ENCODE peak calls at places on chromosomes 1 and 21, in six cellular contexts. R, X, G, H, N and P are unnamed samples.

GRCh38 chr1:31910933-31911332 is 27.2 kb downstream of the PTP4A2 start:
- ATAC-seq in R (no peak), X (no peak), G (peak), H (peak), N (peak), P (peak)

GRCh38 chr1:113976609-113977278 is 2.5 kb upstream of the OLFML3 start:
- ATAC-seq in R (peak), X (no peak), G (no peak), H (no peak), N (peak), P (no peak)

GRCh38 chr1:55252942-55253589 is 37.9 kb upstream of the USP24 start:
- ATAC-seq in R (no peak), X (no peak), G (no peak), H (no peak), N (peak), P (no peak)

GRCh38 chr1:201715351-201715750 is 113.6 kb upstream of the IPO9 start:
- ATAC-seq in R (no peak), X (no peak), G (no peak), H (peak), N (peak), P (no peak)

GRCh38 chr1:84749427-84749826 is 59.2 kb upstream of the SSX2IP start:
- ATAC-seq in R (peak), X (no peak), G (no peak), H (no peak), N (no peak), P (peak)

GRCh38 chr1:200640373-200641174 is 20.0 kb upstream of the KIF14 start:
- ATAC-seq in R (peak), X (no peak), G (no peak), H (no peak), N (peak), P (no peak)

GRCh38 chr1:26320896-26321295 is 3.1 kb downstream of the CD52 start:
- ATAC-seq in R (peak), X (no peak), G (no peak), H (peak), N (no peak), P (no peak)

GRCh38 chr21:42080788-42081083 is 9.6 kb downstream of the UMODL1 start:
- ATAC-seq in R (peak), X (no peak), G (no peak), H (no peak), N (no peak), P (no peak)

GRCh38 chr1:29417971-29418370 is 181.6 kb downstream of the PTPRU start:
- ATAC-seq in R (no peak), X (no peak), G (no peak), H (no peak), N (no peak), P (no peak)

GRCh38 chr1:154629160-154630073 is 21.4 kb upstream of the ADAR start:
- ATAC-seq in R (no peak), X (no peak), G (no peak), H (no peak), N (no peak), P (no peak)

GRCh38 chr1:91591175-91591968 is 90.7 kb downstream of the CDC7 start:
- ATAC-seq in R (no peak), X (peak), G (peak), H (no peak), N (peak), P (peak)

GRCh38 chr1:171794085-171794484 is 12.6 kb downstream of the METTL13 start:
- ATAC-seq in R (peak), X (peak), G (peak), H (no peak), N (no peak), P (peak)

GRCh38 chr1:66931548-66932124 is 6.8 kb downstream of the MIER1 start:
- ATAC-seq in R (no peak), X (no peak), G (no peak), H (no peak), N (no peak), P (peak)

GRCh38 chr1:205191127-205191577 is 20.4 kb downstream of the DSTYK start:
- ATAC-seq in R (no peak), X (no peak), G (no peak), H (no peak), N (peak), P (no peak)

GRCh38 chr1:164895026-164895907 is 336.3 kb downstream of the PBX1 start:
- ATAC-seq in R (no peak), X (no peak), G (no peak), H (no peak), N (peak), P (no peak)

GRCh38 chr1:1893997-1894353 is 3.1 kb upstream of the GNB1 start:
- ATAC-seq in R (no peak), X (no peak), G (no peak), H (no peak), N (no peak), P (no peak)

GRCh38 chr1:13799502-13800283 is 99.7 kb downstream of the PRDM2 start:
- ATAC-seq in R (no peak), X (no peak), G (no peak), H (no peak), N (peak), P (no peak)

GRCh38 chr1:186511761-186512637 is 51.1 kb upstream of the PDC start:
- ATAC-seq in R (no peak), X (peak), G (no peak), H (peak), N (no peak), P (no peak)